ENCODE peak calls at places on chromosomes 1 and 21, in seven cellular contexts. K is sigmoid colon, L is neural progenitor cell, T is cardiac muscle cell, S is GM04503, H is nephron progenitor cell, N is NCI-H345. U is an unnamed sample.

GRCh38 chr1:158329807-158330206 is 1.5 kb downstream of the CD1B start:
- DNase-seq in H (no peak), L (peak), K (no peak), N (no peak), S (no peak), T (no peak), U (no peak)

GRCh38 chr21:34154878-34155277 is 81.5 kb downstream of the MRPS6 start:
- DNase-seq in N (no peak), H (no peak), T (no peak), K (no peak), S (no peak), L (no peak), U (no peak)

GRCh38 chr1:155061381-155062150 is 2.0 kb upstream of the EFNA4 start:
- DNase-seq in H (peak), T (peak), S (no peak), L (peak), K (peak), N (peak), U (peak)

GRCh38 chr1:53372501-53372951 is 44.7 kb upstream of the LRP8 start:
- DNase-seq in S (no peak), L (no peak), H (no peak), N (no peak), K (no peak), T (no peak), U (no peak)

GRCh38 chr1:28129150-28129549 is 40.7 kb upstream of the EYA3 start:
- DNase-seq in K (no peak), T (no peak), H (no peak), L (no peak), S (peak), N (no peak), U (peak)

GRCh38 chr1:115771094-115771846 is 2.8 kb upstream of the CASQ2 start:
- DNase-seq in L (no peak), S (no peak), H (no peak), N (peak), T (no peak), K (no peak), U (peak)

GRCh38 chr1:19421365-19421764 is 64.0 kb downstream of the CAPZB start:
- DNase-seq in L (no peak), N (no peak), K (no peak), T (no peak), S (no peak), H (no peak), U (no peak)

GRCh38 chr21:44751799-44752636 is 40.6 kb upstream of the TSPEAR start:
- DNase-seq in N (no peak), K (no peak), T (no peak), S (no peak), L (no peak), H (no peak), U (no peak)

GRCh38 chr1:92461364-92462097 is 25.2 kb downstream of the GFI1 start:
- DNase-seq in K (no peak), S (no peak), T (no peak), N (no peak), H (no peak), L (no peak), U (no peak)

GRCh38 chr1:99644302-99645004 is 1.5 kb upstream of the PALMD start:
- DNase-seq in N (no peak), L (no peak), H (no peak), S (no peak), T (no peak), K (no peak), U (no peak)

GRCh38 chr1:37052120-37052519 is 17.8 kb upstream of the GRIK3 start:
- DNase-seq in N (no peak), K (no peak), T (no peak), S (no peak), L (no peak), H (no peak), U (no peak)

GRCh38 chr1:55712148-55712547 is 497.0 kb upstream of the USP24 start:
- DNase-seq in N (no peak), H (peak), T (no peak), S (no peak), L (no peak), K (no peak), U (no peak)

GRCh38 chr1:208654241-208654640 is 410.1 kb upstream of the PLXNA2 start:
- DNase-seq in T (peak), H (peak), L (peak), N (no peak), S (no peak), K (no peak), U (peak)

GRCh38 chr1:177858222-177858894 is 111.5 kb downstream of the SEC16B start:
- DNase-seq in T (no peak), L (no peak), H (no peak), K (no peak), S (no peak), N (peak), U (peak)

GRCh38 chr1:192978195-192978710 is 80.9 kb downstream of the UCHL5 start:
- DNase-seq in H (no peak), T (no peak), K (no peak), N (no peak), S (no peak), L (peak), U (no peak)

GRCh38 chr1:201791775-201792166 is 37.2 kb upstream of the IPO9 start:
- DNase-seq in S (peak), H (no peak), T (no peak), L (no peak), N (peak), K (no peak), U (peak)

GRCh38 chr1:202349263-202349928 is 897 bp downstream of the PPP1R12B start:
- DNase-seq in L (no peak), T (peak), S (peak), K (no peak), N (no peak), H (no peak), U (peak)

GRCh38 chr1:234969630-234970370 is 158.8 kb downstream of the TOMM20 start:
- DNase-seq in K (peak), T (peak), S (no peak), N (peak), L (peak), H (peak), U (peak)

GRCh38 chr1:151790940-151791651 is 796 bp upstream of the TDRKH start:
- DNase-seq in K (no peak), T (peak), S (no peak), H (peak), L (peak), N (peak), U (peak)

GRCh38 chr1:243974451-243975292 is 76.4 kb upstream of the ZBTB18 start:
- DNase-seq in K (no peak), N (no peak), L (peak), S (no peak), T (peak), H (peak), U (peak)

GRCh38 chr1:29230553-29231378 is at the start of gene MECR:
- DNase-seq in T (peak), S (no peak), L (peak), N (peak), K (peak), H (peak), U (peak)

GRCh38 chr1:12150456-12151200 is 16.2 kb upstream of the TNFRSF1B start:
- DNase-seq in L (no peak), S (no peak), K (no peak), H (no peak), N (no peak), T (no peak), U (no peak)

GRCh38 chr1:64526312-64526711 is 56.4 kb downstream of the CACHD1 start:
- DNase-seq in H (no peak), T (no peak), S (no peak), N (no peak), K (no peak), L (no peak), U (no peak)

GRCh38 chr1:153262462-153263157 is 3.1 kb downstream of the LORICRIN start:
- DNase-seq in S (no peak), L (no peak), K (no peak), N (no peak), H (no peak), T (no peak), U (no peak)

GRCh38 chr1:9294440-9294773 is 1.7 kb downstream of the SPSB1 start:
- DNase-seq in T (no peak), K (peak), N (no peak), L (no peak), S (peak), H (no peak), U (peak)

GRCh38 chr1:29706936-29707335 is 470.6 kb downstream of the PTPRU start:
- DNase-seq in T (peak), K (no peak), N (peak), L (peak), H (peak), S (no peak), U (peak)

GRCh38 chr1:20739225-20739624 is 6.7 kb upstream of the SH2D5 start:
- DNase-seq in K (no peak), S (peak), L (no peak), H (no peak), T (no peak), N (no peak), U (no peak)

GRCh38 chr1:117838911-117839310 is 90.5 kb downstream of the GDAP2 start:
- DNase-seq in K (no peak), T (no peak), L (no peak), S (peak), N (no peak), H (no peak), U (no peak)

GRCh38 chr1:89126234-89126580 is 293 bp upstream of the GBP2 start:
- DNase-seq in N (no peak), S (no peak), T (no peak), H (no peak), L (no peak), K (no peak), U (no peak)

GRCh38 chr21:25563399-25564116 is 43.7 kb downstream of the MRPL39 start:
- DNase-seq in H (no peak), N (no peak), K (no peak), T (no peak), L (no peak), S (no peak), U (no peak)

GRCh38 chr1:178262101-178262500 is 168.2 kb downstream of the RASAL2 start:
- DNase-seq in T (no peak), L (peak), K (no peak), S (no peak), N (no peak), H (no peak), U (peak)

GRCh38 chr1:206898089-206898908 is 1.1 kb downstream of the IL24 start:
- DNase-seq in L (no peak), H (no peak), N (no peak), S (peak), K (no peak), T (no peak), U (no peak)

GRCh38 chr1:119482517-119483425 is 24.2 kb upstream of the HSD3B1 start:
- DNase-seq in S (no peak), L (no peak), K (no peak), T (no peak), H (no peak), N (no peak), U (no peak)

GRCh38 chr1:199929556-199929955 is 98.0 kb upstream of the NR5A2 start:
- DNase-seq in L (no peak), K (no peak), N (no peak), H (no peak), T (no peak), S (no peak), U (no peak)

GRCh38 chr1:182246783-182247182 is 144.8 kb downstream of the GLUL start:
- DNase-seq in S (no peak), N (no peak), L (no peak), H (no peak), K (no peak), T (no peak), U (no peak)

U was measured in hepatocyte.